ENCODE peak calls at places on chromosomes 1 and 21, in eight cellular contexts. V is EL, R is AG10803, O is cerebellar cortex, L is activated T-helper 1 cell treated with Interleukin-2 at 50 U/mL for 16 hours, D is RCC 7860, K is BJ, W is esophagus squamous epithelium. Q is an unnamed sample.

GRCh38 chr1:226135059-226135651 is 51.4 kb downstream of the ACBD3 start:
- DNase-seq in R (no peak), O (peak), D (no peak), K (no peak), W (no peak), L (no peak), V (no peak), Q (no peak)

GRCh38 chr1:33257759-33258712 is 1.7 kb downstream of the ZNF362 start:
- DNase-seq in R (peak), K (no peak), L (no peak), V (no peak), W (no peak), O (no peak), D (no peak), Q (no peak)

GRCh38 chr1:226236826-226237225 is 13.4 kb downstream of the MIXL1 start:
- DNase-seq in O (no peak), K (no peak), L (no peak), W (no peak), V (no peak), D (no peak), R (no peak), Q (no peak)

GRCh38 chr1:116268211-116268610 is 104.8 kb upstream of the ATP1A1 start:
- DNase-seq in O (peak), V (peak), D (peak), L (no peak), R (peak), W (no peak), K (no peak), Q (peak)

GRCh38 chr21:35940074-35940927 is 120.0 kb downstream of the SETD4 start:
- DNase-seq in O (peak), R (peak), W (no peak), V (peak), D (peak), K (peak), L (no peak), Q (peak)

GRCh38 chr1:59029366-59029765 is 245.5 kb upstream of the JUN start:
- DNase-seq in K (no peak), R (no peak), W (no peak), O (no peak), L (no peak), D (no peak), V (no peak), Q (no peak)

GRCh38 chr1:112172294-112172882 is 182.9 kb upstream of the KCND3 start:
- DNase-seq in L (no peak), V (peak), W (no peak), R (peak), D (no peak), K (no peak), O (no peak), Q (peak)

GRCh38 chr1:160322831-160323230 is 20.2 kb downstream of the COPA start:
- DNase-seq in R (no peak), K (no peak), V (no peak), D (no peak), L (no peak), W (no peak), O (no peak), Q (no peak)

GRCh38 chr1:100142343-100142742 is 9.4 kb downstream of the TRMT13 start:
- DNase-seq in W (no peak), L (no peak), R (no peak), K (no peak), D (no peak), O (no peak), V (no peak), Q (no peak)

Q was measured in LHCN-M2.